ENCODE peak calls at places on chromosomes 6 and 20, in five cellular contexts. O is astrocyte of the spinal cord; C is Peyer's patch; F is effector memory CD4-positive, alpha-beta T cell; I is heart right ventricle. W is an unnamed sample.

GRCh38 chr20:24465730-24466129 is 3.7 kb upstream of the SYNDIG1 start:
- DNase-seq in I (peak; percentile 30), F (no peak), C (no peak), O (peak; percentile 60), W (peak; percentile 3)

GRCh38 chr6:85660181-85660611 is 17.5 kb upstream of the SYNCRIP start:
- DNase-seq in I (no peak), C (no peak), F (no peak), O (peak; percentile 96), W (peak; percentile 86)

GRCh38 chr6:129860901-129861665 is at the start of gene TMEM244:
- DNase-seq in F (no peak), I (no peak), C (no peak), O (peak; percentile 51), W (no peak)

GRCh38 chr6:23003671-23004598 is 434.6 kb downstream of the HDGFL1 start:
- DNase-seq in F (no peak), I (no peak), O (peak; percentile 27), C (no peak), W (peak; percentile 70)

GRCh38 chr6:101090281-101090680 is 209.2 kb upstream of the ASCC3 start:
- DNase-seq in I (no peak), F (no peak), O (peak; percentile 7), C (no peak), W (peak; percentile 33)

GRCh38 chr6:35686441-35686840 is 2.3 kb downstream of the FKBP5 start:
- DNase-seq in C (no peak), F (no peak), O (no peak), I (no peak), W (no peak)

GRCh38 chr6:169689247-169689646 is 12.6 kb downstream of the WDR27 start:
- DNase-seq in I (no peak), F (no peak), O (peak; percentile 86), C (no peak), W (peak; percentile 48)

GRCh38 chr6:45895569-45895968 is 120.1 kb downstream of the CLIC5 start:
- DNase-seq in I (no peak), O (no peak), C (no peak), F (no peak), W (no peak)

GRCh38 chr6:165817148-165817547 is 154.1 kb upstream of the PDE10A start:
- DNase-seq in I (no peak), F (no peak), C (no peak), O (no peak), W (no peak)

GRCh38 chr6:150592377-150592995 is 7.2 kb upstream of the PLEKHG1 start:
- DNase-seq in I (no peak), C (no peak), F (no peak), O (no peak), W (no peak)

GRCh38 chr20:401682-402495 is 6.2 kb upstream of the RBCK1 start:
- DNase-seq in O (peak; percentile 55), I (no peak), F (no peak), C (peak; percentile 63), W (peak; percentile 53)

GRCh38 chr6:55694148-55694547 is 115.2 kb upstream of the HMGCLL1 start:
- DNase-seq in O (peak; percentile 94), F (no peak), C (no peak), I (no peak), W (peak; percentile 55)

GRCh38 chr6:77151241-77151640 is 312.1 kb downstream of the HTR1B start:
- DNase-seq in C (no peak), F (no peak), I (no peak), O (no peak), W (no peak)

GRCh38 chr6:113843500-113844068 is 13.6 kb upstream of the MARCKS start:
- DNase-seq in C (no peak), O (no peak), F (no peak), I (no peak), W (no peak)

GRCh38 chr6:134702279-134702678 is 247.6 kb downstream of the ALDH8A1 start:
- DNase-seq in F (no peak), O (no peak), C (no peak), I (no peak), W (no peak)

GRCh38 chr6:75204959-75205775 is 686 bp downstream of the COL12A1 start:
- DNase-seq in C (peak; percentile 49), O (peak; percentile 81), F (no peak), I (peak; percentile 31), W (peak; percentile 79)

GRCh38 chr20:4684837-4685413 is 36.8 kb upstream of the PRND start:
- DNase-seq in O (peak; percentile 49), F (no peak), C (no peak), I (no peak), W (peak; percentile 63)

GRCh38 chr6:12528171-12528570 is 188.4 kb upstream of the PHACTR1 start:
- DNase-seq in O (no peak), I (no peak), C (no peak), F (no peak), W (no peak)

GRCh38 chr6:73388800-73389512 is 5.7 kb upstream of the DDX43 start:
- DNase-seq in C (peak; percentile 79), I (peak; percentile 39), O (peak; percentile 64), F (peak; percentile 42), W (peak; percentile 67)

GRCh38 chr6:163338671-163339405 is 75.7 kb upstream of the QKI start:
- DNase-seq in F (no peak), I (no peak), O (peak; percentile 92), C (no peak), W (peak; percentile 61)

GRCh38 chr20:51447097-51447764 is 95.3 kb downstream of the NFATC2 start:
- DNase-seq in O (peak; percentile 95), F (no peak), C (peak; percentile 64), I (no peak), W (peak; percentile 96)

GRCh38 chr6:153000243-153000642 is 2.3 kb downstream of the MTRF1L start:
- DNase-seq in C (no peak), O (no peak), F (no peak), I (no peak), W (no peak)

GRCh38 chr6:111411978-111412574 is 70.9 kb downstream of the REV3L start:
- DNase-seq in C (no peak), O (no peak), F (no peak), I (no peak), W (no peak)

GRCh38 chr6:15088904-15089568 is 156.8 kb upstream of the JARID2 start:
- DNase-seq in C (no peak), O (no peak), I (no peak), F (no peak), W (no peak)

GRCh38 chr6:28977351-28978136 is 27.6 kb downstream of the ZNF311 start:
- DNase-seq in F (no peak), O (peak; percentile 52), I (no peak), C (no peak), W (peak; percentile 78)

GRCh38 chr6:169967687-169968086 is 216.3 kb downstream of the ERMARD start:
- DNase-seq in O (no peak), I (no peak), C (no peak), F (no peak), W (no peak)

GRCh38 chr6:37205189-37205996 is 35.4 kb downstream of the PIM1 start:
- DNase-seq in O (no peak), I (no peak), C (peak; percentile 34), F (no peak), W (no peak)

GRCh38 chr6:37201726-37202125 is 31.8 kb downstream of the PIM1 start:
- DNase-seq in C (peak; percentile 9), I (no peak), F (no peak), O (no peak), W (no peak)

GRCh38 chr6:37204014-37204751 is 34.2 kb downstream of the PIM1 start:
- DNase-seq in I (no peak), C (peak; percentile 85), O (peak; percentile 26), F (no peak), W (peak; percentile 60)

GRCh38 chr6:37202788-37203491 is 33.0 kb downstream of the PIM1 start:
- DNase-seq in O (no peak), C (peak; percentile 46), F (no peak), I (no peak), W (no peak)

DNA sequence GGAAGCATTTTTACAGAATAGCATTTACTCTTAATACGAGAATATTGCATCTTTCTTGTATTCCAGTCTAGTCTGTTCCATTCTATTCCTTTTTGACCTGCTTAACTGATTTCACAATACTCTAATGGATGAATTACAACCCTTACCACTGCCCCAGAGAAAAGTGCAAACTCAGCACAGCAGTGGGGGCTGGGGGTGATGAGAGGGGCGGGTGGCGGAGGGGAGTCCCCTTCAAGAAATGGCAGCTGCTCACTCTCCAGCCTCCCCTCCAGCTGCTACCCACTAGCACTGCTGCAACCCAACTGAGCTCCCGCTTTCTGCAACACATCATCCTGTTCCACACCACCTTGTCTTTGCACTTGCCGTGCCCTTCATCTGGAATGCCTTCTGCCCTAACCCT is 30.1 kb downstream of the PIM1 start:
- DNase-seq in O (no peak), C (peak; percentile 33), F (no peak), I (no peak), W (no peak)
- H3K4me3 ChIP-seq in O (no peak overlapping the region), C (no peak overlapping the region), F (no peak overlapping the region), I (no peak overlapping the region), W (no peak overlapping the region)

DNA sequence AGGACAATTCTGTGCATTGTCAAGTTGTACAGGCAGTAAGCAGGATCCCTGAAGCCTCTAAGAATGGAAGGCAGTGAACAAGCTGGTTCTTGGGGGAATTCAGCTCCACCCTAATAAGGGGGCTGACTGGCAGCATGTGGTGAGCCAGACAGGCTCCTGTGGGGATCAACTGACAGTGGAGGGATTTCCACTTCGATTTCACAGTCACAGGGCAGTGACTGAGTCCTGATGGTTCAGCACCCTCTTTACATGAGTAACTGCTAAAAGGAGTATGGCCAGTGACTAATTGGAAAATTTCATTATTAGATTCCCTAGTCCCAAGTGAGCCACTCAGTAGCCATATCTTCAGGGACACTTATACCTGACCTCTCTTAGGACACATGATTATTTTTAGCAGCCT is 78.4 kb downstream of the NDUFAF5 start:
- DNase-seq in F (no peak), C (no peak), I (no peak), O (no peak), W (no peak)
- H3K4me3 ChIP-seq in F (no peak overlapping the region), C (no peak overlapping the region), I (no peak overlapping the region), O (no peak overlapping the region), W (no peak overlapping the region)

DNA sequence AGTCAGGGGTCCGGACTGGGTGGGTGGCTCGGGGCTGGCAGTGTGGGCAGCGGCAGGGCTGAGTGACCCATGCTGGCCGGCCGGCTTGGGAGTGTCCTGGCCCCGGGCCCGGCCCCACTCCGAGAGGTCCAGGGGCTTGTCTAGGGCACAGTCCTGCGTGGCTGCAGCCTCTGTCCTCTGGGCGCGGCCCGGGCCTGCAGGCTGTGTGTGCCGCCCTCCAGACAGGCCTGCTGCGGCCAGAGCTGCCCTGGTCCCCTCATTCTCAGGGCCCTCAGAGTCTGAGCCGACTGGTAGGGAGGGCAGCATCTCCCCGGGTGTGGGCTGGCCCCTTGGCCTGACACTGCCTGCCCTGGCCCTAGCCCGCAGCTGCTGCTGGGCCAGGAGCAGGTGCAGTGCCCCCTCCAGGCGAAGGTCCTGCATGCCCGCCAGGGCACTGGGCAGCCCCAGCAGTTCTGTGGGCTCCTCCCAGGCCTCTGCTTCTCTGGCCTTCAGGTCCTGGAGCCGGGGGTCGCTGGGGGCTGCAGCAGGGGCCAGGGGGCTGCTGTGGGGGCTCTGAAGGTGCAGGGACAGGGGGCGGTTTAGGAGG is 6.9 kb upstream of the CABLES2 start:
- DNase-seq in I (no peak), F (no peak), O (no peak), C (peak; percentile 72), W (no peak)
- H3K4me3 ChIP-seq in I (no peak overlapping the region), F (no peak overlapping the region), O (no peak overlapping the region), C (no peak overlapping the region), W (no peak overlapping the region)

DNA sequence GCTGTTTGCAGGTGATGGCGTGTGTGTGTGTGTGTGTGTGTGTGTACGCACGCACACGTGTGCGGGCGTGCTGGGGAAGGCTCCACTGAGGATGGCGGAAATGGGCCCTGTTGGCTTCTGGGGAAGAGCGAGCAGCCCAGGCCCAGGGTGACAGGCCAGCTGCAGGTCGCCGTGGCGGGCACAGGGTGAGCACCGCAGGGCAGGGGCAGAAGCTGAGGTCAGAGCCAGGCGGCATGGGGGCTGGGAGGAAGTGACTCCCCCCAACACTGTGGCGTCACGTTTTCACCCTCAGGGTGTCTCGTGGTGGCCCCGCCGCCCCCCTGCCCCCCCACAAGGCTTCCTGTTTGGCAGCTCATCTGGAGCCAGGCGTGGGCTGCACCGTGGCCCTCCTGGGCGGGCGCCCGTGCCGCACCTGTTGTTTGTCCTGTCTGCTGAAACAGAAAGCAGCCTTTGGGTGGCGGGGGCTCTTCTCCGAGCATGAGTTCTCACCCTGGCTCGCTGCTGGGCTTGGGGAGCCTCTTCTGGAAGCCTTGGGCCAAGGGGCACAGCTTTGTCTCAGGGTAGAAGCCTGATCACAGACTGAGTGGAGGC is 7.1 kb downstream of the RBM38 start:
- DNase-seq in O (no peak), I (peak; percentile 57), F (peak; percentile 82), C (peak; percentile 97), W (no peak)
- H3K4me3 ChIP-seq in O (no peak overlapping the region), I (no peak overlapping the region), F (peak overlapping the region; percentile 39), C (no peak overlapping the region), W (no peak overlapping the region)

W was measured in fibroblast of pulmonary artery.